ENCODE peak calls at places on chromosome 4, in five cellular contexts. One of them, this sample, is unnamed.

GRCh38 chr4:60683357-60683756 is 516.8 kb upstream of the ADGRL3 start:
- DNase-seq in adipocyte: peak
- DNase-seq in thoracic aorta: no peak
- DNase-seq in OCI-LY7: no peak
- DNase-seq in NCI-H2171 treated with DMSO at 0.1 percent for 48 hours: no peak
- DNase-seq in this sample: no peak

GRCh38 chr4:4582653-4583052 is 40.8 kb upstream of the STX18 start:
- DNase-seq in adipocyte: no peak
- DNase-seq in thoracic aorta: no peak
- DNase-seq in OCI-LY7: no peak
- DNase-seq in NCI-H2171 treated with DMSO at 0.1 percent for 48 hours: no peak
- DNase-seq in this sample: no peak

GRCh38 chr4:164481306-164482091 is 272.4 kb upstream of the SMIM31 start:
- DNase-seq in adipocyte: no peak
- DNase-seq in thoracic aorta: no peak
- DNase-seq in OCI-LY7: no peak
- DNase-seq in NCI-H2171 treated with DMSO at 0.1 percent for 48 hours: no peak
- DNase-seq in this sample: no peak

GRCh38 chr4:8879574-8879973 is 7.9 kb upstream of the HMX1 start:
- DNase-seq in adipocyte: no peak
- DNase-seq in thoracic aorta: no peak
- DNase-seq in OCI-LY7: no peak
- DNase-seq in NCI-H2171 treated with DMSO at 0.1 percent for 48 hours: no peak
- DNase-seq in this sample: no peak

GRCh38 chr4:101345271-101345595 is 2.1 kb downstream of the PPP3CA start:
- DNase-seq in adipocyte: peak
- DNase-seq in thoracic aorta: no peak
- DNase-seq in OCI-LY7: peak
- DNase-seq in NCI-H2171 treated with DMSO at 0.1 percent for 48 hours: no peak
- DNase-seq in this sample: no peak

GRCh38 chr4:10078481-10079233 is 37.9 kb downstream of the WDR1 start:
- DNase-seq in adipocyte: no peak
- DNase-seq in thoracic aorta: no peak
- DNase-seq in OCI-LY7: no peak
- DNase-seq in NCI-H2171 treated with DMSO at 0.1 percent for 48 hours: no peak
- DNase-seq in this sample: no peak

GRCh38 chr4:848307-848691 is 22.4 kb upstream of the CPLX1 start:
- DNase-seq in adipocyte: no peak
- DNase-seq in thoracic aorta: no peak
- DNase-seq in OCI-LY7: no peak
- DNase-seq in NCI-H2171 treated with DMSO at 0.1 percent for 48 hours: no peak
- DNase-seq in this sample: no peak

GRCh38 chr4:138114434-138114833 is 127.7 kb downstream of the SLC7A11 start:
- DNase-seq in adipocyte: peak
- DNase-seq in thoracic aorta: no peak
- DNase-seq in OCI-LY7: peak
- DNase-seq in NCI-H2171 treated with DMSO at 0.1 percent for 48 hours: no peak
- DNase-seq in this sample: no peak